ENCODE peak calls at places on chromosomes 7 and 10, in eight cellular contexts. O, H, W, R, T, P, J and X are unnamed samples.

GRCh38 chr7:84258628-84259027 is 64.0 kb upstream of the SEMA3A start:
- DNase-seq in O (no peak), H (no peak), W (peak), R (no peak), T (no peak), P (no peak), J (no peak), X (no peak)

GRCh38 chr7:70694357-70694908 is 437.5 kb upstream of the GALNT17 start:
- DNase-seq in O (peak), H (peak), W (peak), R (peak), T (peak), P (peak), J (peak), X (peak)

GRCh38 chr10:131647789-131648188 is 253.0 kb upstream of the PPP2R2D start:
- DNase-seq in O (no peak), H (no peak), W (no peak), R (no peak), T (no peak), P (no peak), J (no peak), X (peak)

GRCh38 chr7:83876593-83876992 is 227.7 kb upstream of the SEMA3E start:
- DNase-seq in O (no peak), H (no peak), W (peak), R (no peak), T (no peak), P (peak), J (no peak), X (no peak)

GRCh38 chr10:26468291-26468690 is 30.1 kb downstream of the APBB1IP start:
- DNase-seq in O (no peak), H (no peak), W (no peak), R (no peak), T (no peak), P (no peak), J (no peak), X (no peak)

GRCh38 chr7:90736968-90737939 is 141.1 kb downstream of the CDK14 start:
- DNase-seq in O (peak), H (no peak), W (no peak), R (no peak), T (peak), P (no peak), J (no peak), X (no peak)

GRCh38 chr7:11343136-11343535 is 369.5 kb downstream of the PHF14 start:
- DNase-seq in O (peak), H (no peak), W (no peak), R (no peak), T (no peak), P (no peak), J (no peak), X (no peak)

GRCh38 chr7:104005197-104005596 is 15.7 kb upstream of the RELN start:
- DNase-seq in O (no peak), H (no peak), W (no peak), R (no peak), T (no peak), P (no peak), J (no peak), X (no peak)

GRCh38 chr10:127715782-127716378 is 21.1 kb upstream of the FOXI2 start:
- DNase-seq in O (peak), H (no peak), W (peak), R (no peak), T (peak), P (peak), J (no peak), X (no peak)

GRCh38 chr7:151631149-151631967 is 111.7 kb upstream of the RHEB start:
- DNase-seq in O (peak), H (peak), W (no peak), R (no peak), T (no peak), P (peak), J (no peak), X (no peak)

GRCh38 chr10:119268871-119269506 is 61.6 kb downstream of the GRK5 start:
- DNase-seq in O (peak), H (no peak), W (peak), R (peak), T (peak), P (no peak), J (no peak), X (peak)

GRCh38 chr7:20217193-20217948 is at the start of gene MACC1:
- DNase-seq in O (peak), H (peak), W (no peak), R (peak), T (no peak), P (peak), J (peak), X (peak)

GRCh38 chr10:104274762-104275721 is 6.1 kb downstream of the GSTO2 start:
- DNase-seq in O (peak), H (peak), W (peak), R (peak), T (peak), P (peak), J (peak), X (peak)

GRCh38 chr10:97210576-97210975 is 24.8 kb upstream of the SLIT1 start:
- DNase-seq in O (peak), H (peak), W (peak), R (peak), T (peak), P (peak), J (peak), X (no peak)

GRCh38 chr7:78770422-78771410 is 682.8 kb downstream of the MAGI2 start:
- DNase-seq in O (peak), H (no peak), W (no peak), R (no peak), T (no peak), P (no peak), J (no peak), X (no peak)

GRCh38 chr10:44387853-44388251 is 3.0 kb upstream of the CXCL12 start:
- DNase-seq in O (no peak), H (peak), W (no peak), R (no peak), T (no peak), P (no peak), J (no peak), X (peak)

GRCh38 chr10:3172081-3172445 is 519 bp downstream of the PITRM1 start:
- DNase-seq in O (peak), H (no peak), W (peak), R (no peak), T (no peak), P (peak), J (peak), X (peak)

GRCh38 chr10:48582970-48583369 is 21.9 kb downstream of the ARHGAP22 start:
- DNase-seq in O (no peak), H (no peak), W (no peak), R (no peak), T (no peak), P (no peak), J (no peak), X (no peak)

GRCh38 chr7:81308643-81309354 is 389.9 kb upstream of the SEMA3C start:
- DNase-seq in O (no peak), H (no peak), W (peak), R (no peak), T (no peak), P (no peak), J (no peak), X (no peak)

GRCh38 chr10:18404530-18404929 is 246.9 kb downstream of the NSUN6 start:
- DNase-seq in O (no peak), H (no peak), W (no peak), R (no peak), T (no peak), P (no peak), J (no peak), X (no peak)

GRCh38 chr10:95279042-95279820 is 11.6 kb downstream of the PDLIM1 start:
- DNase-seq in O (no peak), H (no peak), W (peak), R (no peak), T (no peak), P (no peak), J (no peak), X (no peak)

GRCh38 chr10:19310121-19310520 is 261.5 kb downstream of the MALRD1 start:
- DNase-seq in O (no peak), H (no peak), W (no peak), R (no peak), T (no peak), P (no peak), J (no peak), X (no peak)

GRCh38 chr10:87608756-87609155 is 50.9 kb upstream of the PAPSS2 start:
- DNase-seq in O (no peak), H (no peak), W (peak), R (no peak), T (no peak), P (peak), J (no peak), X (no peak)

GRCh38 chr7:3193721-3194120 is 107.3 kb upstream of the SDK1 start:
- DNase-seq in O (no peak), H (no peak), W (no peak), R (no peak), T (no peak), P (no peak), J (no peak), X (no peak)

GRCh38 chr10:127149613-127150081 is 46.7 kb downstream of the INSYN2A start:
- DNase-seq in O (no peak), H (no peak), W (no peak), R (no peak), T (no peak), P (no peak), J (peak), X (no peak)

GRCh38 chr10:100999742-101000601 is at the start of gene LZTS2:
- DNase-seq in O (peak), H (peak), W (no peak), R (no peak), T (no peak), P (no peak), J (peak), X (no peak)

GRCh38 chr10:70456164-70456563 is 14.7 kb upstream of the NODAL start:
- DNase-seq in O (no peak), H (no peak), W (no peak), R (no peak), T (no peak), P (no peak), J (no peak), X (no peak)

GRCh38 chr10:118457824-118458428 is 115.8 kb upstream of the FAM204A start:
- DNase-seq in O (no peak), H (no peak), W (no peak), R (no peak), T (no peak), P (no peak), J (no peak), X (no peak)

GRCh38 chr10:30602747-30603146 is 26.8 kb downstream of the LYZL2 start:
- DNase-seq in O (no peak), H (no peak), W (no peak), R (no peak), T (no peak), P (no peak), J (no peak), X (no peak)

GRCh38 chr10:4984971-4985594 is 18.6 kb downstream of the AKR1C2 start:
- DNase-seq in O (no peak), H (no peak), W (peak), R (no peak), T (no peak), P (no peak), J (peak), X (no peak)
- TF ChIP-seq CTCF in O (no peak), H (no peak), W (no peak), R (no peak), T (no peak), P (no peak), J (no peak), X (no peak)

DNA sequence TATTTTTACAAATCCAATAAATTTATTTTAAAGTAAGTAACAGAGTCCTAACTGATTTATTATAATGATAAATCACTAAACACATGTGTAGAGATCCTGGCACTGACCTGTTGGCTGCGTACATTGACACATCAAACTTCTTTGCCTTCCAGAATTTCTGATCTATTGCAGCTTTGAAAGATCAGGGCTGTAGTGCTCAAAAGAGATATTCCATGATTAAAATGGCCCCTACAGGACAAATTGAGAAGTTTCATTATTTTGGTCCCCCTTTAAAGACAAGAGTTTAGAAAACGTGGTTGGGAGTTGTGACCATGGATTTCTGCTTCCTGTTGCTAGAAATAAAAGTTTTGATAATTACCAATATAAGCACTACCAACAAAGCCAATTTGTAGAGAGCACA is 87.7 kb upstream of the PDK4 start:
- DNase-seq in O (peak), H (no peak), W (peak), R (no peak), T (no peak), P (no peak), J (no peak), X (no peak)
- TF ChIP-seq CTCF in O (peak), H (no peak), W (peak), R (no peak), T (peak), P (peak), J (peak), X (peak)

GRCh38 chr7:16657656-16658279 is 11.8 kb downstream of the BZW2 start:
- DNase-seq in O (no peak), H (no peak), W (peak), R (no peak), T (no peak), P (peak), J (peak), X (no peak)
- TF ChIP-seq CTCF in O (no peak), H (no peak), W (peak), R (no peak), T (no peak), P (no peak), J (no peak), X (no peak)

GRCh38 chr10:13414855-13415254 is 66.8 kb upstream of the SEPHS1 start:
- DNase-seq in O (no peak), H (peak), W (peak), R (no peak), T (no peak), P (no peak), J (peak), X (no peak)
- TF ChIP-seq CTCF in O (peak), H (no peak), W (no peak), R (no peak), T (no peak), P (no peak), J (peak), X (peak)

DNA sequence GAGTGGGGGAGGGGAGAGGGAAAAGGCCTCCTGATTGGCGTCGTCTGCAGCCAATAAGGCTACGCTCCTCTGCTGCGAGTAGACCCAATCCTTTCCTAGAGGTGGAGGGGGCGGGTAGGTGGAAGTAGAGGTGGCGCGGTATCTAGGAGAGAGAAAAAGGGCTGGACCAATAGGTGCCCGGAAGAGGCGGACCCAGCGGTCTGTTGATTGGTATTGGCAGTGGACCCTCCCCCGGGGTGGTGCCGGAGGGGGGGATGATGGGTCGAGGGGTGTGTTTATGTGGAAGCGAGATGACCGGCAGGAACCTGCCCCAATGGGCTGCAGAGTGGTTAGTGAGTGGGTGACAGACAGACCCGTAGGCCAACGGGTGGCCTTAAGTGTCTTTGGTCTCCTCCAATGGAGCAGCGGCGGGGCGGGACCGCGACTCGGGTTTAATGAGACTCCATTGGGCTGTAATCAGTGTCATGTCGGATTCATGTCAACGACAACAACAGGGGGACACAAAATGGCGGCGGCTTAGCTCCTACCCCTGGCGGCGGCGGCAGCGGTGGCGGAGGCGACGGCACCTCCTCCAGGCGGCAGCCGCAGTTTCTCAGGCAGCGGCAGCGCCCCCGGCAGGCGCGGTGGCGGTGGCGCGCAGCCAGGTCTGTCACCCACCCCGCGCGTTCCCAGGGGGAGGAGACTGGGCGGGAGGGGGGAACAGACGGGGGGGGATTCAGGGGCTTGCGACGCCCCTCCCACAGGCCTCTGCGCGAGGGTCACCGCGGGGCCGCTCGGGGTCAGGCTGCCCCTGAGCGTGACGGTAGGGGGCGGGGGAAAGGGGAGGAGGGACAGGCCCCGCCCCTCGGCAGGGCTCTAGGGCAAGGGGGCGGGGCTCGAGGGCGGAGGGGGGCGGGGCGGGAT is at the start of gene KAT6B:
- DNase-seq in O (peak), H (peak), W (peak), R (peak), T (peak), P (peak), J (peak), X (peak)
- TF ChIP-seq CTCF in O (peak), H (no peak), W (no peak), R (no peak), T (peak), P (no peak), J (no peak), X (peak)

DNA sequence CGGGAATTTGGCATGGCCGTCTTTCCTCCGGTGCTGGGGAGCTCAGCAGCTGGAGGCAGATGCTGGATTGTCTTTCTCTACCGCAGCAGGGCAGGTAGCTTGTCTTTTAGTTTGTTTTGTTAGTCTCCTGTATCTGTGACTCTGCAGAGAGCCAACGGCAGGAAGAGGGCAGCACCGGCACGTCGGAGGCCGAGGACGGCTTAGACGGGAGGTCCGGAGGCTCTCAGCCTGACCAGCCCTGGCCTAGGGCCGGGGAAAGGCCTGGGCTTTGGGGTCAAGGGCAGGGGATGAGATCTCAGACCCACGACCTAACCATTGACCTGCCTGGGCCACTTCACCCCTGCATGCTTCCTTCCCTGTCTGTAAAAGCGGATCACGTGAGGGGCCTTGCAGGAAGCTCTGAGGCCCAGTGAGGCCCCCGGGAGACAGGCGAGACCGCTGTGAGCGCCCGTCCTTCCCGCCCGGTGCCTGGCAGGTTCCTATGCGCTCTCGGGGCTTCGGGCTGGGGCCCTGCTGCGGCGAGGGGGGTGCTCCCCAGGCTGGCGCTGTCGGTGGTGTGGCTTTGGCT is 72.7 kb downstream of the LHPP start:
- DNase-seq in O (no peak), H (peak), W (peak), R (no peak), T (peak), P (no peak), J (no peak), X (no peak)
- TF ChIP-seq CTCF in O (peak), H (no peak), W (peak), R (no peak), T (peak), P (no peak), J (no peak), X (peak)

DNA sequence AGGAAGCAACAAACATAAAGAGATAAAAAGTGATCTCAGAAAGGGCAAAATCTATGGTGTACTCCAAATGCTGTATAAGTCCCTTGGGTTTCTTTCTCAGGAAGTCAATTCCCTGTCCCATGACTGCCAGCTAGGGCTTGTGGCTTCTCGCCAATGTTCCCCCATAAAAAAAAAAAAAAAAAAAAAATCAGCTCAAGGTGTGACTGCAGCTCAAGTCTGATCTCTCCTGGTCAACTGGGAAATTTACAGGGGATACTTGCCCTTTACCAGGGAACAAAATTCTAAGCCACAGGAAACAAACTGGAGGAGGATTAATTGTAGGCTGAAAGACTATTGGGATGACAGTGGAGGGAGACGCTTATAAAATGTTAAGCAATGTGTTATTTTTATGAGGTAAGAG is 76.0 kb downstream of the PCGF5 start:
- DNase-seq in O (peak), H (no peak), W (peak), R (no peak), T (no peak), P (peak), J (no peak), X (no peak)
- TF ChIP-seq CTCF in O (peak), H (no peak), W (peak), R (no peak), T (peak), P (no peak), J (no peak), X (no peak)